ENCODE peak calls at places on chromosomes 4 and X, in nine cellular contexts. One of them, this sample, is unnamed.

GRCh38 chr4:6272863-6273660 is 3.4 kb downstream of the WFS1 start:
- DNase-seq in NCI-H1105: no peak
- DNase-seq in WTC11: no peak
- DNase-seq in cardiac fibroblast: peak; percentile 66
- DNase-seq in astrocyte of the spinal cord: peak; percentile 88
- DNase-seq in ecto neural progenitor cell: no peak
- DNase-seq in foreskin fibroblast: peak; percentile 84
- DNase-seq in stimulated activated CD8-positive, alpha-beta memory T cell treated with anti-CD3 and anti-CD28 coated beads, Interleukin-15, amount 100 ng/mL, for 4 hours: no peak
- DNase-seq in NCI-H1417 treated with DMSO at 0.1 percent for 48 hours: no peak
- DNase-seq in this sample: no peak

GRCh38 chr4:139300431-139301142 is 718 bp upstream of the NAA15 start:
- DNase-seq in NCI-H1105: no peak
- DNase-seq in WTC11: no peak
- DNase-seq in cardiac fibroblast: peak; percentile 52
- DNase-seq in astrocyte of the spinal cord: peak; percentile 77
- DNase-seq in ecto neural progenitor cell: no peak
- DNase-seq in foreskin fibroblast: peak; percentile 77
- DNase-seq in stimulated activated CD8-positive, alpha-beta memory T cell treated with anti-CD3 and anti-CD28 coated beads, Interleukin-15, amount 100 ng/mL, for 4 hours: no peak
- DNase-seq in NCI-H1417 treated with DMSO at 0.1 percent for 48 hours: no peak
- DNase-seq in this sample: no peak

GRCh38 chr4:21118301-21118700 is 418.0 kb downstream of the PACRGL start:
- DNase-seq in NCI-H1105: no peak
- DNase-seq in WTC11: no peak
- DNase-seq in cardiac fibroblast: no peak
- DNase-seq in astrocyte of the spinal cord: no peak
- DNase-seq in ecto neural progenitor cell: no peak
- DNase-seq in foreskin fibroblast: no peak
- DNase-seq in stimulated activated CD8-positive, alpha-beta memory T cell treated with anti-CD3 and anti-CD28 coated beads, Interleukin-15, amount 100 ng/mL, for 4 hours: no peak
- DNase-seq in NCI-H1417 treated with DMSO at 0.1 percent for 48 hours: no peak
- DNase-seq in this sample: no peak

GRCh38 chr4:114423582-114423981 is 175.0 kb upstream of the UGT8 start:
- DNase-seq in NCI-H1105: no peak
- DNase-seq in WTC11: no peak
- DNase-seq in cardiac fibroblast: no peak
- DNase-seq in astrocyte of the spinal cord: no peak
- DNase-seq in ecto neural progenitor cell: no peak
- DNase-seq in foreskin fibroblast: no peak
- DNase-seq in stimulated activated CD8-positive, alpha-beta memory T cell treated with anti-CD3 and anti-CD28 coated beads, Interleukin-15, amount 100 ng/mL, for 4 hours: no peak
- DNase-seq in NCI-H1417 treated with DMSO at 0.1 percent for 48 hours: no peak
- DNase-seq in this sample: no peak

GRCh38 chrX:135421932-135422809 is at the start of gene SMIM10L2A:
- DNase-seq in NCI-H1105: no peak
- DNase-seq in WTC11: peak; percentile 38
- DNase-seq in cardiac fibroblast: no peak
- DNase-seq in astrocyte of the spinal cord: no peak
- DNase-seq in ecto neural progenitor cell: peak; percentile 52
- DNase-seq in foreskin fibroblast: no peak
- DNase-seq in stimulated activated CD8-positive, alpha-beta memory T cell treated with anti-CD3 and anti-CD28 coated beads, Interleukin-15, amount 100 ng/mL, for 4 hours: no peak
- DNase-seq in NCI-H1417 treated with DMSO at 0.1 percent for 48 hours: no peak
- DNase-seq in this sample: no peak

GRCh38 chr4:88451205-88451604 is 5.7 kb upstream of the HERC5 start:
- DNase-seq in NCI-H1105: no peak
- DNase-seq in WTC11: no peak
- DNase-seq in cardiac fibroblast: no peak
- DNase-seq in astrocyte of the spinal cord: no peak
- DNase-seq in ecto neural progenitor cell: no peak
- DNase-seq in foreskin fibroblast: no peak
- DNase-seq in stimulated activated CD8-positive, alpha-beta memory T cell treated with anti-CD3 and anti-CD28 coated beads, Interleukin-15, amount 100 ng/mL, for 4 hours: no peak
- DNase-seq in NCI-H1417 treated with DMSO at 0.1 percent for 48 hours: no peak
- DNase-seq in this sample: no peak

GRCh38 chrX:82945332-82945731 is 562.8 kb upstream of the POU3F4 start:
- DNase-seq in NCI-H1105: no peak
- DNase-seq in WTC11: no peak
- DNase-seq in cardiac fibroblast: no peak
- DNase-seq in astrocyte of the spinal cord: no peak
- DNase-seq in ecto neural progenitor cell: no peak
- DNase-seq in foreskin fibroblast: no peak
- DNase-seq in stimulated activated CD8-positive, alpha-beta memory T cell treated with anti-CD3 and anti-CD28 coated beads, Interleukin-15, amount 100 ng/mL, for 4 hours: no peak
- DNase-seq in NCI-H1417 treated with DMSO at 0.1 percent for 48 hours: no peak
- DNase-seq in this sample: no peak

GRCh38 chrX:40945366-40945713 is 139.9 kb upstream of the USP9X start:
- DNase-seq in NCI-H1105: no peak
- DNase-seq in WTC11: no peak
- DNase-seq in cardiac fibroblast: peak; percentile 74
- DNase-seq in astrocyte of the spinal cord: peak; percentile 81
- DNase-seq in ecto neural progenitor cell: no peak
- DNase-seq in foreskin fibroblast: peak; percentile 79
- DNase-seq in stimulated activated CD8-positive, alpha-beta memory T cell treated with anti-CD3 and anti-CD28 coated beads, Interleukin-15, amount 100 ng/mL, for 4 hours: no peak
- DNase-seq in NCI-H1417 treated with DMSO at 0.1 percent for 48 hours: no peak
- DNase-seq in this sample: no peak

GRCh38 chrX:132426695-132427281 is 62.0 kb downstream of the MBNL3 start:
- DNase-seq in NCI-H1105: no peak
- DNase-seq in WTC11: no peak
- DNase-seq in cardiac fibroblast: peak; percentile 64
- DNase-seq in astrocyte of the spinal cord: peak; percentile 47
- DNase-seq in ecto neural progenitor cell: no peak
- DNase-seq in foreskin fibroblast: peak; percentile 73
- DNase-seq in stimulated activated CD8-positive, alpha-beta memory T cell treated with anti-CD3 and anti-CD28 coated beads, Interleukin-15, amount 100 ng/mL, for 4 hours: no peak
- DNase-seq in NCI-H1417 treated with DMSO at 0.1 percent for 48 hours: no peak
- DNase-seq in this sample: no peak

GRCh38 chrX:15737188-15737956 is 698 bp upstream of the CA5B start:
- DNase-seq in NCI-H1105: no peak
- DNase-seq in WTC11: no peak
- DNase-seq in cardiac fibroblast: no peak
- DNase-seq in astrocyte of the spinal cord: no peak
- DNase-seq in ecto neural progenitor cell: no peak
- DNase-seq in foreskin fibroblast: no peak
- DNase-seq in stimulated activated CD8-positive, alpha-beta memory T cell treated with anti-CD3 and anti-CD28 coated beads, Interleukin-15, amount 100 ng/mL, for 4 hours: no peak
- DNase-seq in NCI-H1417 treated with DMSO at 0.1 percent for 48 hours: no peak
- DNase-seq in this sample: no peak

GRCh38 chrX:133523094-133523493 is 107.8 kb upstream of the GPC4 start:
- DNase-seq in NCI-H1105: no peak
- DNase-seq in WTC11: no peak
- DNase-seq in cardiac fibroblast: no peak
- DNase-seq in astrocyte of the spinal cord: no peak
- DNase-seq in ecto neural progenitor cell: no peak
- DNase-seq in foreskin fibroblast: no peak
- DNase-seq in stimulated activated CD8-positive, alpha-beta memory T cell treated with anti-CD3 and anti-CD28 coated beads, Interleukin-15, amount 100 ng/mL, for 4 hours: no peak
- DNase-seq in NCI-H1417 treated with DMSO at 0.1 percent for 48 hours: no peak
- DNase-seq in this sample: no peak

GRCh38 chrX:13892856-13893255 is 76.0 kb upstream of the GPM6B start:
- DNase-seq in NCI-H1105: no peak
- DNase-seq in WTC11: no peak
- DNase-seq in cardiac fibroblast: no peak
- DNase-seq in astrocyte of the spinal cord: no peak
- DNase-seq in ecto neural progenitor cell: no peak
- DNase-seq in foreskin fibroblast: peak; percentile 9
- DNase-seq in stimulated activated CD8-positive, alpha-beta memory T cell treated with anti-CD3 and anti-CD28 coated beads, Interleukin-15, amount 100 ng/mL, for 4 hours: no peak
- DNase-seq in NCI-H1417 treated with DMSO at 0.1 percent for 48 hours: no peak
- DNase-seq in this sample: no peak

GRCh38 chrX:39749728-39750127 is 348.0 kb downstream of the BCOR start:
- DNase-seq in NCI-H1105: no peak
- DNase-seq in WTC11: no peak
- DNase-seq in cardiac fibroblast: no peak
- DNase-seq in astrocyte of the spinal cord: no peak
- DNase-seq in ecto neural progenitor cell: no peak
- DNase-seq in foreskin fibroblast: no peak
- DNase-seq in stimulated activated CD8-positive, alpha-beta memory T cell treated with anti-CD3 and anti-CD28 coated beads, Interleukin-15, amount 100 ng/mL, for 4 hours: no peak
- DNase-seq in NCI-H1417 treated with DMSO at 0.1 percent for 48 hours: no peak
- DNase-seq in this sample: no peak

GRCh38 chr4:183335369-183335940 is 13.2 kb upstream of the CLDN24 start:
- DNase-seq in NCI-H1105: no peak
- DNase-seq in WTC11: no peak
- DNase-seq in cardiac fibroblast: peak; percentile 90
- DNase-seq in astrocyte of the spinal cord: peak; percentile 86
- DNase-seq in ecto neural progenitor cell: peak; percentile 14
- DNase-seq in foreskin fibroblast: peak; percentile 94
- DNase-seq in stimulated activated CD8-positive, alpha-beta memory T cell treated with anti-CD3 and anti-CD28 coated beads, Interleukin-15, amount 100 ng/mL, for 4 hours: no peak
- DNase-seq in NCI-H1417 treated with DMSO at 0.1 percent for 48 hours: no peak
- DNase-seq in this sample: no peak

GRCh38 chr4:41256740-41257256 is at the start of gene UCHL1:
- DNase-seq in NCI-H1105: peak; percentile 80
- DNase-seq in WTC11: peak; percentile 96
- DNase-seq in cardiac fibroblast: peak; percentile 92
- DNase-seq in astrocyte of the spinal cord: peak; percentile 94
- DNase-seq in ecto neural progenitor cell: peak; percentile 94
- DNase-seq in foreskin fibroblast: peak; percentile 93
- DNase-seq in stimulated activated CD8-positive, alpha-beta memory T cell treated with anti-CD3 and anti-CD28 coated beads, Interleukin-15, amount 100 ng/mL, for 4 hours: no peak
- DNase-seq in NCI-H1417 treated with DMSO at 0.1 percent for 48 hours: peak; percentile 76
- DNase-seq in this sample: peak; percentile 83

GRCh38 chrX:96843566-96843965 is 40.1 kb upstream of the RPA4 start:
- DNase-seq in NCI-H1105: no peak
- DNase-seq in WTC11: peak; percentile 35
- DNase-seq in cardiac fibroblast: peak; percentile 37
- DNase-seq in astrocyte of the spinal cord: no peak
- DNase-seq in ecto neural progenitor cell: peak; percentile 63
- DNase-seq in foreskin fibroblast: no peak
- DNase-seq in stimulated activated CD8-positive, alpha-beta memory T cell treated with anti-CD3 and anti-CD28 coated beads, Interleukin-15, amount 100 ng/mL, for 4 hours: no peak
- DNase-seq in NCI-H1417 treated with DMSO at 0.1 percent for 48 hours: no peak
- DNase-seq in this sample: no peak

GRCh38 chr4:93731448-93731847 is 97.1 kb upstream of the ATOH1 start:
- DNase-seq in NCI-H1105: no peak
- DNase-seq in WTC11: no peak
- DNase-seq in cardiac fibroblast: no peak
- DNase-seq in astrocyte of the spinal cord: no peak
- DNase-seq in ecto neural progenitor cell: no peak
- DNase-seq in foreskin fibroblast: peak; percentile 58
- DNase-seq in stimulated activated CD8-positive, alpha-beta memory T cell treated with anti-CD3 and anti-CD28 coated beads, Interleukin-15, amount 100 ng/mL, for 4 hours: no peak
- DNase-seq in NCI-H1417 treated with DMSO at 0.1 percent for 48 hours: no peak
- DNase-seq in this sample: no peak

GRCh38 chrX:130330706-130331105 is 9.0 kb upstream of the SLC25A14 start:
- DNase-seq in NCI-H1105: peak; percentile 21
- DNase-seq in WTC11: peak; percentile 65
- DNase-seq in cardiac fibroblast: peak; percentile 51
- DNase-seq in astrocyte of the spinal cord: peak; percentile 48
- DNase-seq in ecto neural progenitor cell: peak; percentile 48
- DNase-seq in foreskin fibroblast: peak; percentile 61
- DNase-seq in stimulated activated CD8-positive, alpha-beta memory T cell treated with anti-CD3 and anti-CD28 coated beads, Interleukin-15, amount 100 ng/mL, for 4 hours: no peak
- DNase-seq in NCI-H1417 treated with DMSO at 0.1 percent for 48 hours: peak; percentile 5
- DNase-seq in this sample: peak; percentile 74

This sample was measured in iPS DF 19.7.